ENCODE peak calls at places on chromosomes 7 and 10, in nine cellular contexts. One of them, this sample, is unnamed.

GRCh38 chr10:22620140-22620857 is 94.1 kb downstream of the PIP4K2A start:
- DNase-seq in thyroid gland: peak
- DNase-seq in sigmoid colon: peak
- DNase-seq in lower leg skin: peak
- DNase-seq in endothelial cell of umbilical vein: peak
- DNase-seq in upper lobe of left lung: peak
- DNase-seq in HCT116: peak
- DNase-seq in stomach: peak
- DNase-seq in A549: peak
- DNase-seq in this sample: no peak

GRCh38 chr10:103836273-103836672 is 19.1 kb downstream of the SH3PXD2A start:
- DNase-seq in thyroid gland: no peak
- DNase-seq in sigmoid colon: peak
- DNase-seq in lower leg skin: no peak
- DNase-seq in endothelial cell of umbilical vein: no peak
- DNase-seq in upper lobe of left lung: no peak
- DNase-seq in HCT116: no peak
- DNase-seq in stomach: no peak
- DNase-seq in A549: no peak
- DNase-seq in this sample: no peak

GRCh38 chr7:151062399-151063211 is 3.2 kb downstream of the SLC4A2 start:
- DNase-seq in thyroid gland: no peak
- DNase-seq in sigmoid colon: peak
- DNase-seq in lower leg skin: no peak
- DNase-seq in endothelial cell of umbilical vein: no peak
- DNase-seq in upper lobe of left lung: peak
- DNase-seq in HCT116: peak
- DNase-seq in stomach: peak
- DNase-seq in A549: peak
- DNase-seq in this sample: no peak

GRCh38 chr10:32413513-32413912 is 32.4 kb upstream of the CCDC7 start:
- DNase-seq in thyroid gland: no peak
- DNase-seq in sigmoid colon: no peak
- DNase-seq in lower leg skin: no peak
- DNase-seq in endothelial cell of umbilical vein: peak
- DNase-seq in upper lobe of left lung: no peak
- DNase-seq in HCT116: peak
- DNase-seq in stomach: no peak
- DNase-seq in A549: peak
- DNase-seq in this sample: no peak

GRCh38 chr7:149454750-149455149 is 6.1 kb downstream of the ZNF777 start:
- DNase-seq in thyroid gland: no peak
- DNase-seq in sigmoid colon: no peak
- DNase-seq in lower leg skin: peak
- DNase-seq in endothelial cell of umbilical vein: no peak
- DNase-seq in upper lobe of left lung: no peak
- DNase-seq in HCT116: no peak
- DNase-seq in stomach: no peak
- DNase-seq in A549: no peak
- DNase-seq in this sample: no peak

GRCh38 chr7:1922071-1922869 is 252.2 kb downstream of the ELFN1 start:
- DNase-seq in thyroid gland: no peak
- DNase-seq in sigmoid colon: no peak
- DNase-seq in lower leg skin: no peak
- DNase-seq in endothelial cell of umbilical vein: no peak
- DNase-seq in upper lobe of left lung: no peak
- DNase-seq in HCT116: no peak
- DNase-seq in stomach: no peak
- DNase-seq in A549: no peak
- DNase-seq in this sample: no peak

GRCh38 chr10:129161184-129161583 is 305.9 kb upstream of the MGMT start:
- DNase-seq in thyroid gland: no peak
- DNase-seq in sigmoid colon: no peak
- DNase-seq in lower leg skin: no peak
- DNase-seq in endothelial cell of umbilical vein: peak
- DNase-seq in upper lobe of left lung: no peak
- DNase-seq in HCT116: no peak
- DNase-seq in stomach: no peak
- DNase-seq in A549: no peak
- DNase-seq in this sample: no peak

GRCh38 chr10:4678951-4679671 is 146.9 kb upstream of the AKR1E2 start:
- DNase-seq in thyroid gland: no peak
- DNase-seq in sigmoid colon: no peak
- DNase-seq in lower leg skin: no peak
- DNase-seq in endothelial cell of umbilical vein: no peak
- DNase-seq in upper lobe of left lung: no peak
- DNase-seq in HCT116: no peak
- DNase-seq in stomach: no peak
- DNase-seq in A549: no peak
- DNase-seq in this sample: no peak

GRCh38 chr7:24797270-24797669 is 40.0 kb upstream of the GSDME start:
- DNase-seq in thyroid gland: no peak
- DNase-seq in sigmoid colon: no peak
- DNase-seq in lower leg skin: no peak
- DNase-seq in endothelial cell of umbilical vein: no peak
- DNase-seq in upper lobe of left lung: no peak
- DNase-seq in HCT116: no peak
- DNase-seq in stomach: no peak
- DNase-seq in A549: no peak
- DNase-seq in this sample: no peak

GRCh38 chr10:27621441-27621840 is 117.3 kb downstream of the RAB18 start:
- DNase-seq in thyroid gland: peak
- DNase-seq in sigmoid colon: no peak
- DNase-seq in lower leg skin: no peak
- DNase-seq in endothelial cell of umbilical vein: no peak
- DNase-seq in upper lobe of left lung: no peak
- DNase-seq in HCT116: no peak
- DNase-seq in stomach: no peak
- DNase-seq in A549: no peak
- DNase-seq in this sample: no peak

GRCh38 chr10:48439031-48439430 is 132.6 kb downstream of the MAPK8 start:
- DNase-seq in thyroid gland: no peak
- DNase-seq in sigmoid colon: no peak
- DNase-seq in lower leg skin: no peak
- DNase-seq in endothelial cell of umbilical vein: no peak
- DNase-seq in upper lobe of left lung: no peak
- DNase-seq in HCT116: no peak
- DNase-seq in stomach: no peak
- DNase-seq in A549: no peak
- DNase-seq in this sample: no peak

GRCh38 chr7:121181357-121181756 is 147.4 kb upstream of the WNT16 start:
- DNase-seq in thyroid gland: no peak
- DNase-seq in sigmoid colon: no peak
- DNase-seq in lower leg skin: no peak
- DNase-seq in endothelial cell of umbilical vein: no peak
- DNase-seq in upper lobe of left lung: no peak
- DNase-seq in HCT116: no peak
- DNase-seq in stomach: no peak
- DNase-seq in A549: no peak
- DNase-seq in this sample: no peak

GRCh38 chr7:64180989-64181388 is 26.0 kb upstream of the ZNF735 start:
- DNase-seq in thyroid gland: no peak
- DNase-seq in sigmoid colon: no peak
- DNase-seq in lower leg skin: no peak
- DNase-seq in endothelial cell of umbilical vein: no peak
- DNase-seq in upper lobe of left lung: no peak
- DNase-seq in HCT116: no peak
- DNase-seq in stomach: no peak
- DNase-seq in A549: no peak
- DNase-seq in this sample: no peak

GRCh38 chr10:122331615-122332446 is 42.7 kb upstream of the PLEKHA1 start:
- DNase-seq in thyroid gland: no peak
- DNase-seq in sigmoid colon: no peak
- DNase-seq in lower leg skin: no peak
- DNase-seq in endothelial cell of umbilical vein: no peak
- DNase-seq in upper lobe of left lung: no peak
- DNase-seq in HCT116: no peak
- DNase-seq in stomach: no peak
- DNase-seq in A549: peak
- DNase-seq in this sample: no peak

DNA sequence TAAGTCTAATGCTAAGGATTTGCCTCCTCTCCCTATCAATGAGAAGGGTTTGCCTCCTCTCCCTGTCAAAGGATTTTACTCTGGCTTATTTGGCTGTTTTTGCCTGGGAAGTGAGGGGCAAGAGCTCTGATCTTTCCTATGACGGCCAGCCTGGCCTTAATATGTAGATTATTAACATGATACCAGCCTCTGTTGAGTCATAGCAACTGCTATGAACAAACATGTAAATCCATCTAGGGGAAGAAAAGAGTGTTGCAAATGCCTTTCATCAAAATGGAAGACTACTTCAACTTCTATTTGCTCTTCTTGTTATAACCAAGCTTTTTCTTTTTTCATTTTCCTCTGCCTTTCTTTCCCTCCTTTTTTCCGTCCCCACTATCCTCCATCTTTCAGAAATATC is 46.6 kb downstream of the BTRC start:
- DNase-seq in thyroid gland: no peak
- DNase-seq in sigmoid colon: no peak
- DNase-seq in lower leg skin: no peak
- DNase-seq in endothelial cell of umbilical vein: no peak
- DNase-seq in upper lobe of left lung: no peak
- DNase-seq in HCT116: no peak
- DNase-seq in stomach: no peak
- DNase-seq in A549: peak
- DNase-seq in this sample: no peak
- TF ChIP-seq POLR2A in thyroid gland: no peak
- TF ChIP-seq POLR2A in sigmoid colon: no peak
- TF ChIP-seq POLR2A in lower leg skin: no peak
- TF ChIP-seq POLR2A in endothelial cell of umbilical vein: no peak
- TF ChIP-seq POLR2A in upper lobe of left lung: no peak
- TF ChIP-seq POLR2A in HCT116: no peak
- TF ChIP-seq POLR2A in stomach: no peak
- TF ChIP-seq POLR2A in A549: no peak
- TF ChIP-seq POLR2A in this sample: no peak

GRCh38 chr10:71805776-71806705 is 32.7 kb upstream of the VSIR start:
- DNase-seq in thyroid gland: no peak
- DNase-seq in sigmoid colon: no peak
- DNase-seq in lower leg skin: no peak
- DNase-seq in endothelial cell of umbilical vein: no peak
- DNase-seq in upper lobe of left lung: peak
- DNase-seq in HCT116: peak
- DNase-seq in stomach: peak
- DNase-seq in A549: no peak
- DNase-seq in this sample: no peak
- TF ChIP-seq POLR2A in thyroid gland: no peak
- TF ChIP-seq POLR2A in sigmoid colon: no peak
- TF ChIP-seq POLR2A in lower leg skin: no peak
- TF ChIP-seq POLR2A in endothelial cell of umbilical vein: no peak
- TF ChIP-seq POLR2A in upper lobe of left lung: no peak
- TF ChIP-seq POLR2A in HCT116: no peak
- TF ChIP-seq POLR2A in stomach: no peak
- TF ChIP-seq POLR2A in A549: no peak
- TF ChIP-seq POLR2A in this sample: no peak

DNA sequence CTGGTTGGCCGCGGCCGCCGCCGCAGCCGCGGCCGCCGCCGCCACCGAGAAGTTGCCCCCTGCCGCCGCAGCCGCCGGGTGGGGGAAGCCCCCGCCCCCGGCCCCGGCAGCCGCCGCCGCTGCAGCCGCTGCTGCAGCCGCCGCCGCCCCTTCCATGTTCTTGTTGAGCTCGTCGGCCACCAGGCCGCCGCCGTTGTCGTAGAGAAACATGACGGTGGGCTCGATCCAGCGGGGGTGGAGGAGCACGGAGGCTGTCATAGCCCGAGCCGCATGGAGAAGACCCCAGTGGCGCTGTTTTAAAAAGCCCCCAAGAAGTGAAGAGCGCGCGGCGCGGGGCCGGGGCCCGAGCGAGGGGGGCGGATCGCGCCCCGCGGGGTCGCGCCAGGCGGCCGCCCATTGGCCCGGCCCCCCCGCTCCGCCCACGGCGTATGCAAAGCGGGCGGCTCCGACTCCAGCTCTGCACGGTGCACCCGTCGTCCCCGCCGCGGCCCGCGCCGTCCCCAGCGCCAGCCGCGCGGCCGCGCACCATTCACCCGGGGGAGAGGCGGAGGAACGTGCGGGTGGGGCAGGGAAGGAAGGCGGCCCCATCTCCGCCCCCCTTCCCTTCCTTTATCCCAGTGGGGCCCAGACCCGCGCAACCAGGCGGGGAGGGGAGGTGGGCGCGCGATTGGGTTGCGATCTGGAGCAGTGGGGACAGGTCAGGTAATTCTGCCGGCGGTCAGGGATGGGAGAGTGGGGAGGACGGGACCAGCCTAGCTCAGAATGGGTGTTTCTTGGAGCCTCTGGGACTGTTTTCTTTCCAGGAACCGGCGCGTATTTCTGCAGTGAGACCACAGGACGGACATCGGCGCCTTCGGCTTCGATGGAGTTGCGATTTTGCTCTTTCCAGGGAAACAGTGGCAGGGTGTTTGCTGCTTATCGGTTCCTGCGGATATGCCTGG is at the start of gene HOXA13:
- DNase-seq in thyroid gland: no peak
- DNase-seq in sigmoid colon: peak
- DNase-seq in lower leg skin: peak
- DNase-seq in endothelial cell of umbilical vein: no peak
- DNase-seq in upper lobe of left lung: no peak
- DNase-seq in HCT116: peak
- DNase-seq in stomach: no peak
- DNase-seq in A549: peak
- DNase-seq in this sample: no peak
- TF ChIP-seq POLR2A in thyroid gland: no peak
- TF ChIP-seq POLR2A in sigmoid colon: peak
- TF ChIP-seq POLR2A in lower leg skin: no peak
- TF ChIP-seq POLR2A in endothelial cell of umbilical vein: no peak
- TF ChIP-seq POLR2A in upper lobe of left lung: no peak
- TF ChIP-seq POLR2A in HCT116: peak
- TF ChIP-seq POLR2A in stomach: no peak
- TF ChIP-seq POLR2A in A549: no peak
- TF ChIP-seq POLR2A in this sample: no peak

GRCh38 chr10:96089670-96090462 is 40.2 kb upstream of the ZNF518A start:
- DNase-seq in thyroid gland: peak
- DNase-seq in sigmoid colon: peak
- DNase-seq in lower leg skin: peak
- DNase-seq in endothelial cell of umbilical vein: peak
- DNase-seq in upper lobe of left lung: peak
- DNase-seq in HCT116: peak
- DNase-seq in stomach: peak
- DNase-seq in A549: peak
- DNase-seq in this sample: peak
- TF ChIP-seq POLR2A in thyroid gland: peak
- TF ChIP-seq POLR2A in sigmoid colon: no peak
- TF ChIP-seq POLR2A in lower leg skin: no peak
- TF ChIP-seq POLR2A in endothelial cell of umbilical vein: peak
- TF ChIP-seq POLR2A in upper lobe of left lung: peak
- TF ChIP-seq POLR2A in HCT116: peak
- TF ChIP-seq POLR2A in stomach: no peak
- TF ChIP-seq POLR2A in A549: peak
- TF ChIP-seq POLR2A in this sample: peak

GRCh38 chr7:44159824-44160630 is 18.9 kb upstream of the MYL7 start:
- DNase-seq in thyroid gland: peak
- DNase-seq in sigmoid colon: no peak
- DNase-seq in lower leg skin: peak
- DNase-seq in endothelial cell of umbilical vein: no peak
- DNase-seq in upper lobe of left lung: peak
- DNase-seq in HCT116: no peak
- DNase-seq in stomach: no peak
- DNase-seq in A549: no peak
- DNase-seq in this sample: no peak
- TF ChIP-seq POLR2A in thyroid gland: no peak
- TF ChIP-seq POLR2A in sigmoid colon: no peak
- TF ChIP-seq POLR2A in lower leg skin: no peak
- TF ChIP-seq POLR2A in endothelial cell of umbilical vein: no peak
- TF ChIP-seq POLR2A in upper lobe of left lung: no peak
- TF ChIP-seq POLR2A in HCT116: no peak
- TF ChIP-seq POLR2A in stomach: no peak
- TF ChIP-seq POLR2A in A549: no peak
- TF ChIP-seq POLR2A in this sample: no peak